ENCODE peak calls at places on chromosomes 6 and 20, in nine cellular contexts. F, Z, G, D, Q, U, X, P and B are unnamed samples.

GRCh38 chr6:112016335-112016734 is 37.6 kb upstream of the CCN6 start:
- DNase-seq in F (no peak), Z (no peak), G (no peak), D (no peak), Q (no peak), U (peak), X (no peak), P (no peak), B (no peak)

GRCh38 chr6:96897396-96898240 is at the start of gene NDUFAF4:
- DNase-seq in F (peak), Z (peak), G (peak), D (peak), Q (peak), U (peak), X (peak), P (peak), B (peak)

GRCh38 chr6:132202569-132202968 is 198.7 kb downstream of the MOXD1 start:
- DNase-seq in F (no peak), Z (no peak), G (no peak), D (peak), Q (no peak), U (peak), X (no peak), P (no peak), B (peak)

GRCh38 chr6:19410477-19410876 is 426.7 kb upstream of the ID4 start:
- DNase-seq in F (no peak), Z (no peak), G (no peak), D (no peak), Q (no peak), U (peak), X (no peak), P (no peak), B (no peak)

GRCh38 chr6:30804333-30804732 is 60.0 kb upstream of the IER3 start:
- DNase-seq in F (no peak), Z (no peak), G (no peak), D (no peak), Q (no peak), U (no peak), X (no peak), P (no peak), B (no peak)

GRCh38 chr6:108523697-108524096 is 37.0 kb upstream of the FOXO3 start:
- DNase-seq in F (no peak), Z (no peak), G (no peak), D (no peak), Q (no peak), U (no peak), X (no peak), P (no peak), B (no peak)

GRCh38 chr6:53793318-53793975 is 1.4 kb upstream of the LRRC1 start:
- DNase-seq in F (peak), Z (peak), G (peak), D (no peak), Q (no peak), U (peak), X (peak), P (no peak), B (peak)

GRCh38 chr20:33474097-33474846 is 15.6 kb upstream of the CBFA2T2 start:
- DNase-seq in F (no peak), Z (no peak), G (no peak), D (no peak), Q (no peak), U (no peak), X (no peak), P (no peak), B (no peak)

GRCh38 chr6:24909281-24910216 is 26.2 kb downstream of the RIPOR2 start:
- DNase-seq in F (no peak), Z (no peak), G (no peak), D (no peak), Q (no peak), U (no peak), X (no peak), P (no peak), B (no peak)

GRCh38 chr6:11701568-11701967 is 77.0 kb downstream of the ADTRP start:
- DNase-seq in F (no peak), Z (no peak), G (no peak), D (no peak), Q (no peak), U (no peak), X (no peak), P (no peak), B (no peak)
- H3K27ac ChIP-seq in F (no peak), Z (no peak), G (no peak), D (no peak), Q (no peak), U (no peak), X (no peak), P (no peak), B (no peak)

GRCh38 chr6:78530208-78530607 is 337.1 kb upstream of the IRAK1BP1 start:
- DNase-seq in F (no peak), Z (no peak), G (no peak), D (no peak), Q (no peak), U (no peak), X (no peak), P (no peak), B (peak)
- H3K27ac ChIP-seq in F (no peak), Z (no peak), G (no peak), D (no peak), Q (no peak), U (no peak), X (no peak), P (no peak), B (no peak)

GRCh38 chr20:57654998-57655811 is 35.0 kb upstream of the ZBP1 start:
- DNase-seq in F (no peak), Z (no peak), G (no peak), D (peak), Q (no peak), U (peak), X (peak), P (no peak), B (no peak)

GRCh38 chr20:57654363-57654997 is 34.3 kb upstream of the ZBP1 start:
- DNase-seq in F (peak), Z (peak), G (peak), D (peak), Q (peak), U (peak), X (peak), P (peak), B (peak)

GRCh38 chr20:57656821-57657536 is 36.8 kb upstream of the ZBP1 start:
- DNase-seq in F (no peak), Z (no peak), G (no peak), D (no peak), Q (no peak), U (no peak), X (peak), P (no peak), B (no peak)

GRCh38 chr20:57656252-57656820 is 36.1 kb upstream of the ZBP1 start:
- DNase-seq in F (no peak), Z (no peak), G (no peak), D (peak), Q (no peak), U (no peak), X (peak), P (no peak), B (peak)

DNA sequence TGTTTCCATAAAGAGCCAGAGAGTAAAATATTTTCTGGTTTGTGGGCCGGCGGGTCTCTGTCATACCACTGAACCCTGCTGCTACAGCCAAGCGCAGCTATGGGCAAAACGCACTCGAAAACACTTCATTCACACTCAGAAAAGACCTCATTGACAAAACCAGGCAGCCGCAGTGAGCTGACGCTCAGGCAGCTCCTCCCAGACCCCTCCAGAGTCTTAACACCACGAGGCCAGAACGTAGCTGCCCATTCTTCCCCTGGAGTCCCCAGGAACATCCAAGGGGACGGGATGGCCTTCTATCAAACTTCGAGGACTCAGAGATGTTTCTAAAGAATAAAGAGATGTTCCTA is 35.6 kb upstream of the ZBP1 start:
- DNase-seq in F (no peak), Z (no peak), G (no peak), D (peak), Q (no peak), U (no peak), X (peak), P (no peak), B (no peak)
- H3K27ac ChIP-seq in F (no peak), Z (no peak), G (no peak), D (no peak), Q (no peak), U (no peak), X (no peak), P (no peak), B (no peak)

DNA sequence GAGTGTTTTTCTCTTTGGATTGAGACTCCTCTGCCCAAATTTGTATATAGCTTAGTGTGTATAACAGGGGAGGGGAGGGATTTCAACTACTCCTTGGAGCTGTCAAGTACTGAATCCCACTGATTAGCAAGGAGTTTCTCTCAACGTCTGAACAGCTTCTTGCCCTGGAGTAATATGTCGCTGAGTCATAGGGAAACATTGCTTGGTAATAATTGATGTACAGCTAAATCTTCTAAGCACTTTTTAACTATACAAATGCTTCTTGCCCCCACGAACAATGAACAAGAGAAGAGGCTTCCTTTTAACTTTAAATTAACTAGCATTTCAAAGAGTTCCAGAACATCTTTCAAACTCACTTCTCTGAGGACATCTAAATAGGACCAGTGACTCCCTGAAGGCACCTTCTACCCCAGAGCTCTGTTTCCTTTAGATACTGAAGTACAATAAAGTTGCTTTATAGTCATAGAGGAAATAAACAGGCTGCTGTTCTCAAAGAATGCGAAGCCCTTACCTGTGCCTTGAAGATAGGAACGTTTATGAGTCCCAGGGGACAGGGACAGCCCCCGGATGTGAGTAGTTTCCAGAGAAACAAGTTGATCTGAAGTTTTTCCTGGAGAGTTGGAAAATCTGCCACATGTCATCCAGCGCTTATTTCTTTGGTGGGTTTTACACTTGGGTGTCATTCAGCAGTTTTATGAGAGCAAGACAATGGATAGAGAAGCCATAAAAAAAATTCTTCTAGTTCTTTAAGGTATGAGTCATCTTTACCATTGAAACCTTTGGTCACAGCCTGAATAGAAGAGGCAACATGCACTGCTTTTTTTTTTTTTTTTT is 462.5 kb upstream of the BTBD3 start:
- DNase-seq in F (no peak), Z (peak), G (no peak), D (no peak), Q (no peak), U (peak), X (no peak), P (no peak), B (peak)
- H3K27ac ChIP-seq in F (no peak), Z (peak), G (no peak), D (no peak), Q (no peak), U (no peak), X (no peak), P (no peak), B (no peak)

GRCh38 chr20:22728146-22728745 is 143.9 kb upstream of the FOXA2 start:
- DNase-seq in F (no peak), Z (no peak), G (no peak), D (no peak), Q (no peak), U (no peak), X (no peak), P (no peak), B (no peak)
- H3K27ac ChIP-seq in F (no peak), Z (no peak), G (no peak), D (no peak), Q (no peak), U (no peak), X (no peak), P (no peak), B (no peak)

GRCh38 chr6:5998741-5999687 is 7.7 kb downstream of the NRN1 start:
- DNase-seq in F (no peak), Z (no peak), G (no peak), D (no peak), Q (no peak), U (no peak), X (no peak), P (no peak), B (no peak)
- H3K27ac ChIP-seq in F (no peak), Z (no peak), G (no peak), D (peak), Q (no peak), U (no peak), X (no peak), P (no peak), B (no peak)

DNA sequence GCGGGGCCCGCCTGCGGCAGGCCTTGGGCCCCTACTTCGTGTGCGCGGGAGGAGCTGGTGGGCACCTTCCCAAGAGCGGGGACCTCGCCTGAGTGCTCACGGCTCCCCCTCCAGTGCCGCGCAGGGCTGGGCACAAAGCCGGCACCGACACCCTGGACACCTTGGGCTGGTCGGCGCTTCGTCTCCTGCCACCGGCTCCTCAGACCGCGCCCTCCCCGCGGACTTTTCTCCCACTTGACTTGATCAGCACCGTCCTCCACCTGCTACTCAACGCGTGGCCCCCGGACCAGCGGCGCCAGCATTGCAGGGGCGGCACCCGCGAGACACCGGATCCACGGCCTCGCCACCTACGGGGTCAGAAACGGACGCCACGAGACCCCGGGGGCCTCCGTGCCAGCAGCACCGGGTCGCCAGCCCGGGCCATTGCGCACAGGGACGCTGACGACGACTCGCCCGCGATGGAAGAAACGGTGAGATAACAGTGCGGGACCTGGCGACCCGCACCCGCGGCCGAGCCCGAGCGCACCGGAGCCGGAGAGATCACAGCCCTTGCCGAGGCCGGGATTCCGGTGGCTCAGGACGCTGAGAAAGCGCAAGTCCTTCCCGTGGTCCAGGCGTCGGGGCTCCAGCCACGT is 154.2 kb downstream of the DLL1 start:
- DNase-seq in F (no peak), Z (no peak), G (no peak), D (no peak), Q (no peak), U (no peak), X (peak), P (no peak), B (no peak)
- H3K27ac ChIP-seq in F (peak), Z (no peak), G (no peak), D (no peak), Q (no peak), U (no peak), X (peak), P (no peak), B (no peak)

GRCh38 chr6:89638320-89639195 is at the start of gene LYRM2:
- DNase-seq in F (peak), Z (peak), G (peak), D (peak), Q (peak), U (peak), X (peak), P (peak), B (peak)

GRCh38 chr6:89640804-89641203 is 2.3 kb upstream of the LYRM2 start:
- DNase-seq in F (no peak), Z (no peak), G (no peak), D (no peak), Q (no peak), U (peak), X (no peak), P (no peak), B (no peak)

GRCh38 chr6:89643411-89643810 is 4.9 kb upstream of the LYRM2 start:
- DNase-seq in F (no peak), Z (no peak), G (no peak), D (no peak), Q (no peak), U (no peak), X (no peak), P (peak), B (no peak)

GRCh38 chr6:89637960-89638319 is 607 bp downstream of the LYRM2 start:
- DNase-seq in F (no peak), Z (no peak), G (no peak), D (no peak), Q (no peak), U (no peak), X (no peak), P (no peak), B (no peak)
- H3K27ac ChIP-seq in F (peak), Z (peak), G (peak), D (peak), Q (peak), U (peak), X (peak), P (peak), B (peak)

DNA sequence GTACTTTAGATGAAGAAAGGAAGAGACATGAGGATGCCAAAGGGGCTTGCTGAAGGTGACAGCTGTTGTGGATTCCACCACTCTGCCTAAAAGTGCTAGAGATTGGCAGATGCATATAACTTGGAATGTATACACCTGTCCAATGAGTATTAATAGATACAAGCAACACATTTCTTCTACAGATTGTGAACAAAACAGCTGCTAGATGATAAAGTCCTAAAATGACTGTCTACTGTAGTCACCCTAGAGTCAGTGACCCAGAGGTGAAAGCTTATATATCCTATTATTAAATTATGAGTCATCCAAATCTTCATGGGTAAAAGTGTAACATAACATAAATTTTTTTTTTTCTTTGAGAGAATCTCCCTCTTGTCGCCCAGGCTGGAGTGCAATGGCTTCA is 5.2 kb downstream of the RNF217 start:
- DNase-seq in F (no peak), Z (no peak), G (no peak), D (no peak), Q (no peak), U (no peak), X (no peak), P (no peak), B (peak)
- H3K27ac ChIP-seq in F (no peak), Z (no peak), G (no peak), D (no peak), Q (no peak), U (no peak), X (no peak), P (no peak), B (peak)